ENCODE peak calls at places on chromosome 16, in four cellular contexts. Q is progenitor cell of endocrine pancreas; O is AG09319; X is activated CD4-positive, alpha-beta T cell treated with anti-CD3 and anti-CD28 coated beads, Interleukin-2, amount 50 U/mL, for 24 hours. G is an unnamed sample.

GRCh38 chr16:55773859-55774549 is 58.9 kb downstream of the CES1 start:
- DNase-seq in Q (no peak), O (no peak), X (no peak), G (no peak)

GRCh38 chr16:57601801-57602478 is 26.5 kb upstream of the ADGRG1 start:
- DNase-seq in Q (no peak), O (no peak), X (no peak), G (no peak)

GRCh38 chr16:25317732-25318316 is 60.2 kb upstream of the ZKSCAN2 start:
- DNase-seq in Q (no peak), O (no peak), X (no peak), G (no peak)

GRCh38 chr16:5026664-5027063 is 7.1 kb downstream of the NAGPA start:
- DNase-seq in Q (no peak), O (no peak), X (no peak), G (no peak)

GRCh38 chr16:86619263-86619935 is 41.0 kb downstream of the FOXL1 start:
- DNase-seq in Q (no peak), O (no peak), X (no peak), G (no peak)

GRCh38 chr16:82037666-82038065 is 2.6 kb downstream of the HSD17B2 start:
- DNase-seq in Q (no peak), O (no peak), X (no peak), G (no peak)

GRCh38 chr16:11259288-11259621 is 3.3 kb upstream of the SOCS1 start:
- DNase-seq in Q (no peak), O (no peak), X (no peak), G (no peak)

GRCh38 chr16:59470556-59470955 is 736.4 kb upstream of the GOT2 start:
- DNase-seq in Q (no peak), O (no peak), X (no peak), G (no peak)

GRCh38 chr16:66754819-66755218 is 3.4 kb upstream of the DYNC1LI2 start:
- DNase-seq in Q (no peak), O (no peak), X (no peak), G (no peak)

GRCh38 chr16:82633964-82634600 is 7.3 kb downstream of the CDH13 start:
- DNase-seq in Q (no peak), O (no peak), X (no peak), G (no peak)

GRCh38 chr16:84689126-84689525 is 10.7 kb upstream of the USP10 start:
- DNase-seq in Q (no peak), O (peak; percentile 48), X (no peak), G (peak; percentile 85)

GRCh38 chr16:22189473-22190168 is 16.5 kb upstream of the EEF2K start:
- DNase-seq in Q (no peak), O (no peak), X (peak; percentile 78), G (no peak)

GRCh38 chr16:2964416-2965223 is 545 bp downstream of the KREMEN2 start:
- DNase-seq in Q (peak; percentile 69), O (no peak), X (peak; percentile 26), G (no peak)

GRCh38 chr16:17471745-17472075 is 950 bp upstream of the XYLT1 start:
- DNase-seq in Q (no peak), O (no peak), X (no peak), G (peak; percentile 48)

GRCh38 chr16:86363836-86364618 is 146.3 kb upstream of the FOXF1 start:
- DNase-seq in Q (no peak), O (no peak), X (no peak), G (no peak)

GRCh38 chr16:35207059-35207999 is 1747.9 kb downstream of the TP53TG3F start:
- DNase-seq in Q (no peak), O (no peak), X (no peak), G (no peak)

GRCh38 chr16:87431926-87432325 is 39.8 kb downstream of the MAP1LC3B start:
- DNase-seq in Q (no peak), O (peak; percentile 38), X (no peak), G (peak; percentile 47)

GRCh38 chr16:61887903-61888302 is 148.3 kb downstream of the CDH8 start:
- DNase-seq in Q (no peak), O (no peak), X (no peak), G (peak; percentile 42)

GRCh38 chr16:74448990-74449389 is 27.7 kb upstream of the CLEC18B start:
- DNase-seq in Q (no peak), O (peak; percentile 79), X (no peak), G (peak; percentile 88)

GRCh38 chr16:58019866-58020538 is 5.6 kb upstream of the MMP15 start:
- DNase-seq in Q (no peak), O (no peak), X (no peak), G (no peak)

GRCh38 chr16:50953266-50953665 is 197.8 kb downstream of the SALL1 start:
- DNase-seq in Q (no peak), O (no peak), X (no peak), G (no peak)

GRCh38 chr16:70520612-70521297 is 2.6 kb downstream of the COG4 start:
- DNase-seq in Q (no peak), O (no peak), X (no peak), G (peak; percentile 55)

GRCh38 chr16:81478876-81479496 is 34.4 kb downstream of the CMIP start:
- DNase-seq in Q (no peak), O (no peak), X (no peak), G (no peak)

GRCh38 chr16:87741700-87742415 is 23.9 kb downstream of the KLHDC4 start:
- DNase-seq in Q (no peak), O (no peak), X (no peak), G (no peak)

GRCh38 chr16:66425651-66426050 is 1.4 kb upstream of the BEAN1 start:
- DNase-seq in Q (no peak), O (no peak), X (no peak), G (no peak)

GRCh38 chr16:89195521-89196171 is 4.7 kb downstream of the SLC22A31 start:
- DNase-seq in Q (no peak), O (no peak), X (no peak), G (no peak)

GRCh38 chr16:28009586-28010373 is 53.7 kb downstream of the GSG1L start:
- DNase-seq in Q (no peak), O (no peak), X (no peak), G (no peak)

GRCh38 chr16:75948441-75948840 is 222.2 kb upstream of the CPHXL start:
- DNase-seq in Q (no peak), O (no peak), X (no peak), G (no peak)

GRCh38 chr16:73082608-73083007 is 34.7 kb upstream of the ZFHX3 start:
- DNase-seq in Q (no peak), O (peak; percentile 86), X (no peak), G (peak; percentile 96)